ENCODE peak calls at places on chromosome 7, in five cellular contexts. C, T, L, X and M are unnamed samples. For H3K36me3, the result is how much of the 10 kb centered on the place peaks cover.

GRCh38 chr7:116122972-116123595 is 87.3 kb upstream of the TES start:
- DNase-seq in C (no peak), L (no peak), T (no peak), X (no peak), M (no peak)

GRCh38 chr7:66379761-66380160 is 174.6 kb downstream of the TPST1 start:
- DNase-seq in C (no peak), T (no peak), X (no peak), L (no peak), M (no peak)

GRCh38 chr7:100465702-100466311 is 1.7 kb upstream of the SPACDR start:
- DNase-seq in C (no peak), X (peak), L (peak), T (no peak), M (no peak)

GRCh38 chr7:106600569-106601373 is 60.2 kb downstream of the CCDC71L start:
- DNase-seq in X (no peak), C (no peak), T (no peak), L (no peak), M (no peak)

GRCh38 chr7:66920256-66920655 is 769 bp upstream of the TMEM248 start:
- DNase-seq in C (no peak), T (no peak), X (no peak), L (no peak), M (no peak)

GRCh38 chr7:11648980-11649379 is 183.0 kb downstream of the THSD7A start:
- DNase-seq in C (no peak), L (no peak), T (no peak), X (no peak), M (no peak)

GRCh38 chr7:114255404-114255841 is 159.2 kb upstream of the FOXP2 start:
- DNase-seq in X (peak), T (no peak), C (no peak), L (no peak), M (no peak)

GRCh38 chr7:96388620-96389383 is 66.9 kb upstream of the SLC25A13 start:
- DNase-seq in L (no peak), T (no peak), C (no peak), X (no peak), M (no peak)

GRCh38 chr7:81333004-81333403 is 414.2 kb upstream of the SEMA3C start:
- DNase-seq in L (no peak), X (no peak), T (no peak), C (no peak), M (no peak)

GRCh38 chr7:78530351-78530750 is 731.8 kb downstream of the PHTF2 start:
- DNase-seq in L (no peak), C (no peak), T (no peak), X (no peak), M (no peak)

GRCh38 chr7:102453319-102453718 is 11.3 kb downstream of the ALKBH4 start:
- DNase-seq in L (no peak), C (no peak), X (no peak), T (no peak), M (no peak)

GRCh38 chr7:94303736-94304135 is 91.0 kb upstream of the COL1A2 start:
- DNase-seq in C (no peak), T (peak), X (no peak), L (peak), M (no peak)

GRCh38 chr7:9863542-9863941 is 1110.1 kb upstream of the PHF14 start:
- DNase-seq in T (no peak), C (no peak), L (no peak), X (no peak), M (no peak)

GRCh38 chr7:519974-520458 is 370 bp upstream of the PDGFA start:
- DNase-seq in C (no peak), X (peak), T (no peak), L (peak), M (no peak)

GRCh38 chr7:135321556-135321955 is 87.9 kb downstream of the STRA8 start:
- DNase-seq in T (no peak), X (no peak), L (no peak), C (no peak), M (no peak)

GRCh38 chr7:136923111-136923510 is 54.7 kb downstream of the CHRM2 start:
- DNase-seq in T (no peak), C (no peak), X (no peak), L (no peak), M (no peak)

GRCh38 chr7:69367785-69368184 is 230.5 kb upstream of the AUTS2 start:
- DNase-seq in T (no peak), L (no peak), X (no peak), C (no peak), M (no peak)

GRCh38 chr7:94146408-94146807 is 142.3 kb upstream of the BET1 start:
- DNase-seq in T (no peak), L (no peak), X (no peak), C (no peak), M (no peak)

GRCh38 chr7:100132697-100133137 is 6.0 kb downstream of the MBLAC1 start:
- DNase-seq in T (peak), C (no peak), X (no peak), L (no peak), M (no peak)

GRCh38 chr7:26197153-26198115 is 3.1 kb downstream of the HNRNPA2B1 start:
- DNase-seq in X (no peak), T (no peak), C (no peak), L (no peak), M (no peak)

GRCh38 chr7:83161186-83161585 is 1.5 kb downstream of the PCLO start:
- DNase-seq in T (no peak), X (no peak), C (no peak), L (no peak), M (no peak)

GRCh38 chr7:12982178-12982577 is 294.7 kb downstream of the ARL4A start:
- DNase-seq in T (no peak), C (no peak), L (no peak), X (no peak), M (no peak)

GRCh38 chr7:70602135-70602534 is 529.8 kb upstream of the GALNT17 start:
- DNase-seq in X (no peak), C (no peak), L (no peak), T (no peak), M (no peak)

GRCh38 chr7:66804001-66804400 is 63.5 kb downstream of the RABGEF1 start:
- DNase-seq in X (no peak), C (no peak), T (no peak), L (no peak), M (no peak)

GRCh38 chr7:123615344-123615743 is 13.7 kb downstream of the ASB15 start:
- DNase-seq in L (no peak), C (no peak), X (no peak), T (no peak), M (no peak)

GRCh38 chr7:101486764-101487458 is 124.2 kb downstream of the COL26A1 start:
- DNase-seq in L (no peak), T (no peak), C (no peak), X (no peak), M (no peak)

GRCh38 chr7:45983720-45984032 is 62.6 kb upstream of the IGFBP3 start:
- DNase-seq in C (no peak), T (no peak), L (no peak), X (no peak), M (no peak)

GRCh38 chr7:141220263-141220662 is 146.4 kb downstream of the TMEM178B start:
- DNase-seq in L (no peak), X (no peak), T (no peak), C (no peak), M (no peak)
- H3K36me3 ChIP-seq in L (under half), X (under half), T (under half), C (under half), M (under half)

GRCh38 chr7:76201732-76202665 is at the start of gene SRRM3:
- DNase-seq in L (peak), C (no peak), X (peak), T (peak), M (no peak)
- TF ChIP-seq EP300 in L (no peak), C (no peak), X (no peak), T (peak), M (no peak)

GRCh38 chr7:2603388-2603965 is 28.3 kb upstream of the TTYH3 start:
- DNase-seq in C (no peak), X (no peak), T (no peak), L (no peak), M (no peak)

GRCh38 chr7:2601907-2602735 is 29.7 kb upstream of the TTYH3 start:
- DNase-seq in L (no peak), T (no peak), X (no peak), C (no peak), M (no peak)

GRCh38 chr7:2601065-2601464 is 30.7 kb upstream of the TTYH3 start:
- DNase-seq in L (no peak), C (no peak), X (no peak), T (no peak), M (no peak)

GRCh38 chr7:2604608-2605174 is 27.1 kb upstream of the TTYH3 start:
- DNase-seq in L (no peak), T (no peak), X (peak), C (no peak), M (no peak)

GRCh38 chr7:2602736-2603387 is 28.9 kb upstream of the TTYH3 start:
- DNase-seq in C (no peak), T (no peak), L (no peak), X (no peak), M (no peak)
- H3K36me3 ChIP-seq in C (under half), T (under half), L (under half), X (under half), M (under half)

GRCh38 chr7:80159802-80160201 is 25.2 kb downstream of the GNAI1 start:
- DNase-seq in X (no peak), L (no peak), C (no peak), T (no peak), M (no peak)

GRCh38 chr7:80170445-80170844 is 35.8 kb downstream of the GNAI1 start:
- DNase-seq in C (no peak), T (no peak), L (no peak), X (no peak), M (no peak)

GRCh38 chr7:80165177-80165576 is 30.5 kb downstream of the GNAI1 start:
- DNase-seq in L (no peak), X (no peak), T (no peak), C (no peak), M (no peak)
- TF ChIP-seq EP300 in L (no peak), X (no peak), T (no peak), C (no peak), M (no peak)